ENCODE peak calls at places on chromosomes 5 and 9, in four cellular contexts. F is dorsolateral prefrontal cortex, Q is left ventricle myocardium inferior, S is cardiac fibroblast. B is an unnamed sample.

GRCh38 chr9:8115570-8115969 is 316.0 kb upstream of the DMAC1 start:
- DNase-seq in S (no peak), F (no peak), Q (no peak), B (no peak)

GRCh38 chr5:7976411-7977190 is 107.7 kb downstream of the MTRR start:
- DNase-seq in Q (no peak), S (no peak), F (no peak), B (no peak)

GRCh38 chr5:94849821-94850736 is 231.6 kb downstream of the SLF1 start:
- DNase-seq in F (no peak), Q (no peak), S (peak), B (no peak)

GRCh38 chr5:145976431-145977155 is 40.2 kb downstream of the SH3RF2 start:
- DNase-seq in Q (no peak), S (peak), F (no peak), B (no peak)

GRCh38 chr9:88387733-88388202 is 476 bp upstream of the SPIN1 start:
- DNase-seq in S (peak), F (peak), Q (peak), B (peak)

GRCh38 chr9:72292184-72292787 is 72.7 kb downstream of the ZFAND5 start:
- DNase-seq in S (peak), Q (no peak), F (no peak), B (no peak)

GRCh38 chr9:136061405-136061804 is 33.7 kb downstream of the NACC2 start:
- DNase-seq in F (no peak), Q (peak), S (no peak), B (no peak)

GRCh38 chr5:136749016-136749415 is 383.7 kb upstream of the TRPC7 start:
- DNase-seq in Q (no peak), S (no peak), F (no peak), B (no peak)

GRCh38 chr5:115381911-115382662 is 85.6 kb upstream of the CCDC112 start:
- DNase-seq in F (no peak), Q (no peak), S (no peak), B (no peak)

GRCh38 chr9:137382728-137383452 is 40.1 kb downstream of the EXD3 start:
- DNase-seq in S (no peak), Q (no peak), F (peak), B (no peak)

GRCh38 chr9:119148855-119149254 is 220.4 kb downstream of the BRINP1 start:
- DNase-seq in Q (no peak), F (no peak), S (no peak), B (no peak)

GRCh38 chr5:126020770-126021169 is 402.4 kb upstream of the GRAMD2B start:
- DNase-seq in F (no peak), S (no peak), Q (no peak), B (no peak)

GRCh38 chr5:139271201-139272027 is 22.1 kb upstream of the MATR3 start:
- DNase-seq in S (peak), F (no peak), Q (no peak), B (no peak)

GRCh38 chr9:131111186-131111853 is 14.1 kb upstream of the NUP214 start:
- DNase-seq in Q (no peak), S (no peak), F (no peak), B (peak)

GRCh38 chr5:128038641-128039040 is 44.9 kb upstream of the SLC12A2 start:
- DNase-seq in S (peak), Q (no peak), F (no peak), B (no peak)

GRCh38 chr5:112018846-112019245 is 261.9 kb upstream of the NREP start:
- DNase-seq in F (no peak), Q (no peak), S (no peak), B (no peak)

GRCh38 chr5:64147849-64148441 is 17.7 kb upstream of the RNF180 start:
- DNase-seq in Q (peak), F (peak), S (peak), B (peak)

GRCh38 chr9:133359420-133360175 is 3.2 kb downstream of the SURF2 start:
- DNase-seq in Q (no peak), S (no peak), F (peak), B (no peak)

GRCh38 chr5:172754957-172755356 is 16.0 kb downstream of the DUSP1 start:
- DNase-seq in Q (no peak), S (no peak), F (no peak), B (no peak)

GRCh38 chr5:54637654-54638053 is 120.1 kb downstream of the SNX18 start:
- DNase-seq in F (no peak), S (peak), Q (peak), B (peak)

GRCh38 chr5:148831590-148832565 is 5.5 kb downstream of the ADRB2 start:
- DNase-seq in F (no peak), S (no peak), Q (no peak), B (peak)

GRCh38 chr5:43066799-43067741 is 27.0 kb upstream of the ANXA2R start:
- DNase-seq in Q (peak), F (peak), S (peak), B (peak)

GRCh38 chr5:68436686-68437520 is 221.3 kb downstream of the PIK3R1 start:
- DNase-seq in S (no peak), Q (no peak), F (no peak), B (no peak)

GRCh38 chr9:101270325-101270701 is 114.5 kb downstream of the BAAT start:
- DNase-seq in Q (no peak), S (no peak), F (no peak), B (no peak)

GRCh38 chr9:124255222-124255621 is 2.5 kb upstream of the NEK6 start:
- DNase-seq in S (no peak), Q (no peak), F (no peak), B (no peak)

GRCh38 chr9:76161103-76161502 is 233.1 kb downstream of the RFK start:
- DNase-seq in F (no peak), S (no peak), Q (no peak), B (no peak)

GRCh38 chr5:159878988-159879471 is 37.3 kb upstream of the ADRA1B start:
- DNase-seq in S (peak), F (peak), Q (peak), B (peak)

GRCh38 chr5:108481355-108481931 is 99.5 kb upstream of the FBXL17 start:
- DNase-seq in F (no peak), S (peak), Q (no peak), B (no peak)

GRCh38 chr9:95089916-95090791 is 227.4 kb downstream of the FANCC start:
- DNase-seq in S (no peak), Q (peak), F (no peak), B (peak)

GRCh38 chr9:8297047-8297446 is 497.5 kb upstream of the DMAC1 start:
- DNase-seq in F (no peak), Q (no peak), S (no peak), B (no peak)

GRCh38 chr5:159441441-159441840 is 111.2 kb upstream of the IL12B start:
- DNase-seq in F (no peak), Q (peak), S (peak), B (no peak)

GRCh38 chr5:40685191-40685590 is 5.5 kb downstream of the PTGER4 start:
- DNase-seq in F (no peak), S (no peak), Q (no peak), B (no peak)

GRCh38 chr5:125281662-125282061 is 535.2 kb upstream of the ZNF608 start:
- DNase-seq in S (no peak), F (no peak), Q (no peak), B (no peak)

GRCh38 chr9:121851641-121852091 is 200.2 kb downstream of the DAB2IP start:
- DNase-seq in S (no peak), Q (peak), F (no peak), B (no peak)

GRCh38 chr9:91034521-91034920 is 232.9 kb downstream of the SYK start:
- DNase-seq in F (no peak), S (no peak), Q (no peak), B (no peak)

GRCh38 chr5:6402939-6403338 is 24.6 kb upstream of the MED10 start:
- DNase-seq in F (no peak), Q (no peak), S (no peak), B (no peak)

GRCh38 chr9:114112778-114113585 is 13.9 kb upstream of the KIF12 start:
- DNase-seq in F (no peak), S (peak), Q (peak), B (peak)

DNA sequence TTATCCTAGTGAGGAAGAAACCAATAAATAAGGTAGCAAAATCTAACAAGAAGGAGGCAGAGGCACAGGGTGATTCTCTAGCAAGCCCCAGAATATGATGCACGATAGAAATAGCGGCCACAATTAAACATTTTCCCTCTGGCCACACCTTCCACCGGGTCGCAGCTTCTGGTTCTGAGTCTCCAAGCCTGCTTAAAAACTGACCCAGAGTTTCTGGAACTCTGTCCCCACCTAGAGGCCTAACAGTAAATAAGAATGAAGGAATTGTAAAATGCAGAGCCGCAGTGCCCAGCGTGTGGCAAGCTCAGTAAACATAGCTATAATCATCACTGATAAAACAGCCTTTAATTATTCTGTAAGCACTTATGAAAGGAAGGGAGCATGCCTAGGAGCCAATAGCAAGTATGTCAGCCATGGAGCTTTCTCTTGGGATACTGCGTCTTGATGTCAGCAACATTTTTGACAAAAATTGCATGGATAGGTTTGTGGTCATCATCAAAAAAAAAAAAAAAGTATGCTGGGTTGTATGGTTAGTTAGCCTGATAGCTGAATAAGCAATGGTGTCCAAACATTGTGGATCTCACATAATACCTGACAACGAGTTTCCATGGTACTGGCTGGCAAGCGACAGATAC is 465.5 kb downstream of the DNAH5 start:
- DNase-seq in S (peak), Q (no peak), F (peak), B (no peak)
- TF ChIP-seq CTCF in S (peak), Q (peak), F (peak), B (peak)

DNA sequence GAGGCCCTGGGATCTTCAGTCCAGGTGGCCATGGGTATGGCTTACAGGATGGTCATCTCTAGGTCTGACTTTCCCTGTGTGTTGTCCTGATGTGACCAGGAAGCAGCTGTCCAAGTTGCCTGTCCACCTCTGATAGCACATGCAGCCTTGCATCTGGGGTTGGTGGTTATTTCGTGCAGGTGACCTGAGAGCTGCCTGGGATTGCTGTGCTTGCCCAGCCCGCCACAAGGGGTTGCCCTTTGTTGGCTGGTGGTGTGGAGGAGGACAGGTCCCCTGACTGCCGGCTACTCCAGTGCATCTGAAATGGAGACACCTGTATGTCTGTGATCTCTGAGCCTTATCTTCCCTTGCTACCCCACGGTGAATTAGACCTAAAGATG is 212.6 kb downstream of the ARHGAP26 start:
- DNase-seq in F (no peak), S (no peak), Q (no peak), B (no peak)
- TF ChIP-seq CTCF in F (no peak), S (no peak), Q (peak), B (no peak)

DNA sequence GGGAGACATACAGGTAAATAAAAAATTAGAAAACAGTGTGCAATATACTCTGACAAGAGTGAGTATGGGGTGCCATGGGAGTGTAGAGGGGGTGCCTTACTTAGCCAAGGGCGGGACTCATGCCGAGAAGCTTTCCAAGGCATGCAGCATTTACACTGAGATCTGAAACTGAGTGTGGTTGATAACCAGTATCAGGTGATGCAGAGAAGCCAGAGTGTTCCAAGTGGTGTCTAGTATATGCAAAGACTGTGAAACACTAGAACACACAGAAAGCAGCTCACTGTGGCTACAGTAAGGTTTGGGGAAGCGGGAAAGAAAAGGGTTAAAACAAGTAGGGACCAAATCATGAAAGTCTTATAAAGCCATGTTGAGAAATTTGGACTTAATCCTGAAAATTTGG is 30.5 kb upstream of the ERBIN start:
- DNase-seq in Q (no peak), S (no peak), F (no peak), B (no peak)
- TF ChIP-seq CTCF in Q (no peak), S (no peak), F (no peak), B (no peak)

GRCh38 chr5:96091874-96092273 is 130.2 kb upstream of the ELL2 start:
- DNase-seq in Q (no peak), F (no peak), S (no peak), B (no peak)
- TF ChIP-seq CTCF in Q (no peak), F (no peak), S (no peak), B (no peak)

DNA sequence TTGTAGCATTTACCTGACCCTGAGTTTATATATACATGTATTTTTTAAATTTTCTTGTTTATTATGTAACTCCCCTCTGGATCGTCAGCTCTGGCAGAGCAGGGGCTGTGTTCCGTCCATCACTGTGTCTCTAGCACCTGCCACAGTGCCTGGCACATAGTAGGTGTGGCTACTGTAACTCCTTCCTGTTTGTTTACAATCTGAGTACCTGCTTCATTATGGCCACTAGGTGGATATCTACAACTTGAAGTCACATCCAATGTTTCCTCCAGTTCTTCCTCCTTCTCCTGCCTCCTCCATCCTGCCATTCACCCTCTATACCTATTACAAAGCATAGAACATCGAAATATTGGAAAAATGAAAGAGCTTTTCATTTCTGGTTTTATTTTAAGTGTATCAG is 14.2 kb upstream of the PPP1R2B start:
- DNase-seq in F (no peak), S (no peak), Q (no peak), B (no peak)
- TF ChIP-seq CTCF in F (no peak), S (no peak), Q (peak), B (no peak)

GRCh38 chr9:42378418-42378815 is 195.0 kb downstream of the SPATA31A6 start:
- DNase-seq in F (no peak), Q (no peak), S (no peak), B (no peak)
- TF ChIP-seq CTCF in F (no peak), Q (no peak), S (no peak), B (no peak)

GRCh38 chr5:113513384-113514262 is at the start of gene YTHDC2:
- DNase-seq in Q (peak), F (peak), S (peak), B (peak)
- TF ChIP-seq CTCF in Q (peak), F (peak), S (no peak), B (peak)